ENCODE peak calls at places on chromosomes 2 and 18, in nine cellular contexts. E is right cardiac atrium, O is RWPE2, W is tibial artery, J is body of pancreas, G is fibroblast of lung, K is cardiac muscle cell, T is neural progenitor cell, X is K562. I is an unnamed sample.

GRCh38 chr2:63544017-63544627 is 44.2 kb downstream of the WDPCP start:
- DNase-seq in X (peak; percentile 14), K (peak; percentile 45), J (no peak), O (no peak), T (peak; percentile 10), W (no peak), E (no peak), G (peak; percentile 9), I (no peak)

GRCh38 chr18:13232060-13232917 is 13.7 kb downstream of the LDLRAD4 start:
- DNase-seq in X (no peak), J (no peak), W (peak; percentile 75), E (peak; percentile 88), T (no peak), O (no peak), G (peak; percentile 13), K (peak; percentile 10), I (peak; percentile 68)

GRCh38 chr2:114857196-114857595 is 414.8 kb downstream of the DPP10 start:
- DNase-seq in O (no peak), E (no peak), J (no peak), W (no peak), K (no peak), X (no peak), T (no peak), G (no peak), I (no peak)

GRCh38 chr18:51051105-51051712 is 21.2 kb downstream of the SMAD4 start:
- DNase-seq in E (no peak), J (no peak), X (peak; percentile 56), G (peak; percentile 41), O (no peak), W (no peak), T (peak; percentile 81), K (peak; percentile 66), I (no peak)

GRCh38 chr2:175679231-175679630 is 322.8 kb downstream of the LNPK start:
- DNase-seq in J (no peak), K (no peak), G (no peak), O (no peak), X (no peak), E (no peak), T (no peak), W (no peak), I (no peak)

GRCh38 chr2:234240917-234241316 is 190.4 kb downstream of the SPP2 start:
- DNase-seq in O (no peak), J (no peak), W (no peak), K (no peak), X (no peak), E (no peak), T (no peak), G (peak; percentile 99), I (no peak)

GRCh38 chr2:188983427-188984101 is 9.4 kb downstream of the COL3A1 start:
- DNase-seq in K (peak; percentile 77), G (peak; percentile 83), W (no peak), E (no peak), X (no peak), T (peak; percentile 32), O (no peak), J (no peak), I (no peak)

GRCh38 chr18:51390695-51391094 is 193.2 kb upstream of the MEX3C start:
- DNase-seq in W (no peak), T (no peak), J (no peak), K (peak; percentile 41), X (no peak), E (no peak), G (no peak), O (no peak), I (no peak)

GRCh38 chr18:76463358-76463757 is 31.7 kb downstream of the ZNF516 start:
- DNase-seq in T (no peak), J (no peak), O (no peak), E (no peak), K (no peak), G (no peak), X (no peak), W (no peak), I (no peak)

GRCh38 chr18:37429768-37430167 is 135.8 kb downstream of the CELF4 start:
- DNase-seq in J (no peak), W (no peak), K (no peak), O (no peak), X (peak; percentile 11), E (no peak), G (no peak), T (no peak), I (no peak)

GRCh38 chr2:135617501-135618015 is 86.3 kb downstream of the R3HDM1 start:
- DNase-seq in E (no peak), W (no peak), K (no peak), J (no peak), G (peak; percentile 25), X (no peak), O (no peak), T (no peak), I (no peak)

GRCh38 chr2:176157499-176158305 is 595 bp downstream of the HOXD3 start:
- DNase-seq in G (peak; percentile 64), J (no peak), W (no peak), E (no peak), X (no peak), K (no peak), T (peak; percentile 82), O (no peak), I (no peak)

GRCh38 chr2:237351046-237351445 is 62.9 kb downstream of the COL6A3 start:
- DNase-seq in E (no peak), G (no peak), W (no peak), X (no peak), T (no peak), J (no peak), K (no peak), O (no peak), I (no peak)

GRCh38 chr2:65382776-65383357 is 49.5 kb downstream of the SPRED2 start:
- DNase-seq in O (peak; percentile 97), X (peak; percentile 97), K (peak; percentile 87), T (no peak), J (peak; percentile 87), W (peak; percentile 83), E (peak; percentile 88), G (peak; percentile 100), I (peak; percentile 83)
- H3K4me1 ChIP-seq in O (peaks cover 86% of the 10 kb centered on the region), X (peaks cover 81% of the 10 kb centered on the region), K (peaks cover 4% of the 10 kb centered on the region), T (peaks cover 6% of the 10 kb centered on the region), J (peaks cover 40% of the 10 kb centered on the region), W (no peaks in the 10 kb centered on the region), E (peaks cover 17% of the 10 kb centered on the region), G (peaks cover 27% of the 10 kb centered on the region), I (peaks cover 70% of the 10 kb centered on the region)

GRCh38 chr2:177164584-177165052 is 48.0 kb upstream of the HNRNPA3 start:
- DNase-seq in O (no peak), W (peak; percentile 89), T (peak; percentile 89), G (peak; percentile 64), E (peak; percentile 94), J (peak; percentile 83), K (peak; percentile 89), X (peak; percentile 92), I (peak; percentile 81)
- H3K4me3 ChIP-seq in O (no peak overlapping the region), W (peak overlapping the region; percentile 45), T (peak overlapping the region; percentile 25), G (peak overlapping the region; percentile 52), E (peak overlapping the region; percentile 66), J (no peak overlapping the region), K (no peak overlapping the region), X (no peak overlapping the region), I (peak overlapping the region; percentile 53)

GRCh38 chr2:140023291-140023690 is 1243.1 kb upstream of the NXPH2 start:
- DNase-seq in J (no peak), E (no peak), G (no peak), K (no peak), T (no peak), X (no peak), W (no peak), O (no peak), I (no peak)

DNA sequence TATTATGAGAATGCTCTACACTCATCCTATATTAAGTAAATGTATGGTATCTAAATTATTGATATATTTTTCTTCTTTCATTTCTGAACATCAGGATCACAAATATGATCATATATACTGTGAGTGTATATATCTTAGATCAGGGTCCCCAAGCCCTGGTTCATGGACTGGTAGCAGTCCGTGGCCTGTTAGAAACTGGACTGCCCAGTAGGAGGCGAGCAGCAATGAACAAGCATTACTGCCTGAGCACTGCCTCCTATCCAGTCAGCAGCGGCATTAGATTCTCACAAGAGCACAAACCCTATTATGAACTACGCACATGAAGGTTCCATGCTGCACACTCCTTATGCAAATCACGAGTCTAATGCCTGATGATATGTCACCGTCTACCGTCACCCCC is 1247.1 kb upstream of the NXPH2 start:
- DNase-seq in G (no peak), J (no peak), K (no peak), W (no peak), O (no peak), T (peak; percentile 16), X (no peak), E (no peak), I (no peak)
- H3K4me1 ChIP-seq in G (no peaks in the 10 kb centered on the region), J (no peaks in the 10 kb centered on the region), K (no peaks in the 10 kb centered on the region), W (no peaks in the 10 kb centered on the region), O (no peaks in the 10 kb centered on the region), T (no peaks in the 10 kb centered on the region), X (no peaks in the 10 kb centered on the region), E (no peaks in the 10 kb centered on the region), I (no peaks in the 10 kb centered on the region)

GRCh38 chr2:12452211-12452610 is 264.5 kb upstream of the TRIB2 start:
- DNase-seq in K (peak; percentile 61), O (no peak), G (peak; percentile 61), J (no peak), X (peak; percentile 45), T (no peak), W (no peak), E (no peak), I (no peak)
- H3K4me3 ChIP-seq in K (no peak overlapping the region), O (no peak overlapping the region), G (no peak overlapping the region), J (no peak overlapping the region), X (no peak overlapping the region), T (no peak overlapping the region), W (no peak overlapping the region), E (no peak overlapping the region), I (no peak overlapping the region)

DNA sequence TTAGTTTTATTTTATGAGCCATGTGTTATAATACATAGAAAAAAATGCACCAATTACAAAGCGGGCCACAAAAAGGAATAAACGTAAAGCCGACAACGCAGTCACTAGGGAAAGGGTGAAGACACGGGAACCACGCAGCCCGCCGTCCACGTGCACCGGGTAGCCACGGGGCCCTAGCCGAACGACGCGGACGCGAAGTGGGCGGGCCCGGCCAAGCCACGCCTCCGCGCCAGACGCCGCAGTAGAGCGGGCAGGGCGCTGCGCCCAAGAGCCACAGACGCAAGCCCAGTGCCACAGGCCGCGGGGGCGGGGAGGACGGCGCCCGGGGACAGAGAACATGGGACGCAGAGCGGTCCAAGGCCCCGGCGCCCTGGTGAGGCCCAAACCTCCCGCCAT is at the start of gene DUSP28:
- DNase-seq in K (peak; percentile 92), J (peak; percentile 94), G (peak; percentile 83), T (peak; percentile 87), E (peak; percentile 98), O (peak; percentile 83), W (peak; percentile 96), X (peak; percentile 89), I (peak; percentile 89)
- H3K4me1 ChIP-seq in K (peaks cover 5% of the 10 kb centered on the region), J (peaks cover 53% of the 10 kb centered on the region), G (peaks cover 5% of the 10 kb centered on the region), T (peaks cover 3% of the 10 kb centered on the region), E (peaks cover 4% of the 10 kb centered on the region), O (peaks cover 16% of the 10 kb centered on the region), W (no peaks in the 10 kb centered on the region), X (peaks cover 37% of the 10 kb centered on the region), I (peaks cover 18% of the 10 kb centered on the region)

GRCh38 chr2:134347756-134348155 is 93.9 kb downstream of the MGAT5 start:
- DNase-seq in O (no peak), W (no peak), T (no peak), X (no peak), J (no peak), K (no peak), G (peak; percentile 34), E (no peak), I (no peak)
- H3K4me3 ChIP-seq in O (no peak overlapping the region), W (no peak overlapping the region), T (no peak overlapping the region), X (no peak overlapping the region), J (no peak overlapping the region), K (no peak overlapping the region), G (no peak overlapping the region), E (no peak overlapping the region), I (no peak overlapping the region)